ENCODE peak calls at places on chromosomes 1 and 21, in six cellular contexts. Q, C, I, S, B and L are unnamed samples.

GRCh38 chr1:224507771-224508523 is 73.3 kb upstream of the WDR26 start:
- DNase-seq in Q (no peak), C (peak), I (no peak), S (no peak), B (no peak), L (peak)

GRCh38 chr1:74205236-74205635 is 7.2 kb downstream of the FPGT start:
- DNase-seq in Q (no peak), C (peak), I (no peak), S (no peak), B (no peak), L (no peak)

GRCh38 chr21:17911628-17912027 is 92.5 kb upstream of the C21orf91 start:
- DNase-seq in Q (no peak), C (peak), I (no peak), S (no peak), B (no peak), L (no peak)

GRCh38 chr21:16264314-16264713 is 534.5 kb downstream of the USP25 start:
- DNase-seq in Q (no peak), C (no peak), I (no peak), S (no peak), B (no peak), L (no peak)

GRCh38 chr1:54081306-54082270 is 28.2 kb downstream of the TCEANC2 start:
- DNase-seq in Q (peak), C (peak), I (peak), S (peak), B (peak), L (peak)

GRCh38 chr21:34268493-34268892 is 95.3 kb upstream of the KCNE2 start:
- DNase-seq in Q (no peak), C (no peak), I (no peak), S (no peak), B (no peak), L (no peak)

GRCh38 chr1:3476666-3477065 is 22.2 kb downstream of the ARHGEF16 start:
- DNase-seq in Q (no peak), C (no peak), I (no peak), S (no peak), B (no peak), L (no peak)

GRCh38 chr1:246492611-246493245 is 14.4 kb downstream of the SMYD3 start:
- DNase-seq in Q (peak), C (peak), I (peak), S (no peak), B (peak), L (peak)

GRCh38 chr1:23756676-23757075 is 13.4 kb downstream of the ELOA start:
- DNase-seq in Q (no peak), C (peak), I (no peak), S (no peak), B (no peak), L (no peak)

GRCh38 chr1:7454052-7454815 is 316.9 kb upstream of the VAMP3 start:
- DNase-seq in Q (peak), C (peak), I (peak), S (no peak), B (peak), L (no peak)

GRCh38 chr1:6468729-6469461 is 2.9 kb upstream of the TNFRSF25 start:
- DNase-seq in Q (no peak), C (no peak), I (no peak), S (no peak), B (no peak), L (no peak)

GRCh38 chr1:78840447-78841251 is 165.9 kb downstream of the ADGRL4 start:
- DNase-seq in Q (no peak), C (peak), I (no peak), S (no peak), B (no peak), L (no peak)

GRCh38 chr1:104294259-104294658 is 544.6 kb downstream of the AMY1C start:
- DNase-seq in Q (no peak), C (no peak), I (no peak), S (no peak), B (no peak), L (no peak)

GRCh38 chr1:178232949-178233348 is 139.0 kb downstream of the RASAL2 start:
- DNase-seq in Q (no peak), C (no peak), I (no peak), S (no peak), B (no peak), L (peak)

GRCh38 chr1:41474490-41475271 is 9.8 kb downstream of the EDN2 start:
- DNase-seq in Q (no peak), C (peak), I (no peak), S (no peak), B (no peak), L (no peak)

GRCh38 chr1:183124259-183124658 is 61.8 kb upstream of the LAMC2 start:
- DNase-seq in Q (no peak), C (no peak), I (no peak), S (no peak), B (no peak), L (no peak)

GRCh38 chr1:233654667-233655432 is 40.9 kb downstream of the KCNK1 start:
- DNase-seq in Q (no peak), C (no peak), I (no peak), S (no peak), B (no peak), L (no peak)

GRCh38 chr1:236103646-236104218 is 38.6 kb upstream of the GPR137B start:
- DNase-seq in Q (peak), C (peak), I (peak), S (no peak), B (peak), L (no peak)

GRCh38 chr21:44423941-44424607 is 31.2 kb upstream of the LRRC3 start:
- DNase-seq in Q (no peak), C (no peak), I (peak), S (no peak), B (no peak), L (no peak)

GRCh38 chr1:93960641-93961147 is 51.5 kb upstream of the GCLM start:
- DNase-seq in Q (no peak), C (no peak), I (no peak), S (no peak), B (no peak), L (no peak)

GRCh38 chr1:55057956-55058298 is 18.6 kb downstream of the PCSK9 start:
- DNase-seq in Q (no peak), C (no peak), I (no peak), S (no peak), B (no peak), L (no peak)

GRCh38 chr21:41443562-41443961 is 17.5 kb downstream of the MX1 start:
- DNase-seq in Q (no peak), C (no peak), I (no peak), S (no peak), B (no peak), L (no peak)

GRCh38 chr21:45472445-45473365 is 67.7 kb downstream of the COL18A1 start:
- DNase-seq in Q (no peak), C (no peak), I (no peak), S (no peak), B (no peak), L (no peak)

GRCh38 chr1:245512181-245512888 is 357.6 kb downstream of the KIF26B start:
- DNase-seq in Q (no peak), C (peak), I (no peak), S (no peak), B (no peak), L (no peak)

GRCh38 chr1:220124542-220124941 is 30.6 kb downstream of the IARS2 start:
- DNase-seq in Q (no peak), C (peak), I (no peak), S (no peak), B (no peak), L (peak)

GRCh38 chr1:41573803-41574713 is 89.6 kb upstream of the EDN2 start:
- DNase-seq in Q (peak), C (peak), I (peak), S (peak), B (peak), L (peak)

GRCh38 chr21:14878971-14879370 is 185.8 kb downstream of the NRIP1 start:
- DNase-seq in Q (no peak), C (no peak), I (no peak), S (no peak), B (no peak), L (no peak)

GRCh38 chr1:204692852-204693356 is 7.4 kb upstream of the LRRN2 start:
- DNase-seq in Q (no peak), C (no peak), I (no peak), S (no peak), B (no peak), L (no peak)

GRCh38 chr1:35454616-35455015 is 102.6 kb downstream of the KIAA0319L start:
- DNase-seq in Q (no peak), C (peak), I (no peak), S (no peak), B (no peak), L (peak)

GRCh38 chr1:165288301-165289120 is 68.0 kb downstream of the LMX1A start:
- DNase-seq in Q (no peak), C (no peak), I (no peak), S (no peak), B (no peak), L (no peak)

GRCh38 chr1:165287781-165288180 is 68.7 kb downstream of the LMX1A start:
- DNase-seq in Q (no peak), C (no peak), I (no peak), S (no peak), B (no peak), L (no peak)

GRCh38 chr1:165289556-165289955 is 67.0 kb downstream of the LMX1A start:
- DNase-seq in Q (no peak), C (no peak), I (no peak), S (no peak), B (no peak), L (no peak)

GRCh38 chr1:165287329-165287728 is 69.2 kb downstream of the LMX1A start:
- DNase-seq in Q (no peak), C (no peak), I (no peak), S (no peak), B (no peak), L (no peak)

DNA sequence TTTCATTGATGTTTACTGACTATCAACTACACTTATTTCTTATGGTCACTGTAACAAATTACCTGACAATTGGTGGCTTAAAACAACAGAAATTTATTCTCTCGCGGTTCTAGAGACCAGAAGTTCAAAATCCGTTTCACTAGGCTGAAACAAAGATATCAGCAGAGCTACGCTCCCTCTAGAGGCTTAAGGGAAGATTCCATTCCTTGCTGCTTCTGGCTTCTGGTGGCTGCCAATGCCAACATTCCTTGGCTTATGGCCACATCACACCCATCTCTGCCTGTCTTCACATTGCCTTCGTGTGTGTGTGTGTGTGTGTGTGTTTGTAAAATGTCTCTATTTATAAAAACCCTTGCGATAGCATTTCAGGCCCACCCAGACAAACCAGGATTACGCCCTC is 66.4 kb downstream of the LMX1A start:
- DNase-seq in Q (no peak), C (peak), I (no peak), S (no peak), B (no peak), L (no peak)
- TF ChIP-seq CTCF in Q (no peak), C (no peak), I (no peak), S (no peak), B (no peak), L (no peak)

DNA sequence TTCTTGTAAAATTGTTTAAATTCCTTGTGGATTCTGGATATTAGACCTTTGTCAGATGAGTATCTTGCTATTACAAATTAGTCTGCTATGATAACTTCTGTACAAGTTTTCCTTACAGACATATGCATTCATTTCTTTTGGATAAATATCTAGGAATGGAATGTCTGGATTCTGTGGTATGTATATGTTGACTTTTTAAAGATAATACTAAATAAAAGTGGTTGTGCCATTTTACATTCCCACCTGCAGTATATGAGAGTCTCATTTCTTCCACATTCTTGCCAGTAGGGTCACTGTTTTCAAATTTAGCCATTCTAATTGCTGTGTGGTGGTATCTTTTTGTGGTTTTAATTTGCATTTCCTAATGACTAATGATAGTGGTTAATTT is 53.9 kb downstream of the SYDE2 start:
- DNase-seq in Q (no peak), C (peak), I (no peak), S (no peak), B (no peak), L (no peak)
- TF ChIP-seq CTCF in Q (no peak), C (peak), I (no peak), S (no peak), B (peak), L (no peak)

GRCh38 chr1:157626099-157626498 is 28.2 kb upstream of the FCRL4 start:
- DNase-seq in Q (no peak), C (no peak), I (no peak), S (peak), B (peak), L (no peak)
- TF ChIP-seq CTCF in Q (peak), C (peak), I (no peak), S (peak), B (no peak), L (no peak)

GRCh38 chr1:91546876-91547275 is 46.2 kb downstream of the CDC7 start:
- DNase-seq in Q (no peak), C (no peak), I (no peak), S (no peak), B (no peak), L (no peak)
- TF ChIP-seq CTCF in Q (no peak), C (no peak), I (no peak), S (no peak), B (no peak), L (no peak)

GRCh38 chr1:150514913-150515327 is 632 bp upstream of the FALEC start:
- DNase-seq in Q (no peak), C (no peak), I (no peak), S (no peak), B (no peak), L (no peak)

GRCh38 chr1:150512846-150513245 is 2.7 kb upstream of the FALEC start:
- DNase-seq in Q (no peak), C (no peak), I (no peak), S (no peak), B (no peak), L (no peak)

GRCh38 chr1:150511985-150512660 is 3.4 kb upstream of the FALEC start:
- DNase-seq in Q (no peak), C (no peak), I (no peak), S (no peak), B (no peak), L (no peak)

GRCh38 chr1:150514260-150514659 is 1.3 kb upstream of the FALEC start:
- DNase-seq in Q (no peak), C (no peak), I (no peak), S (no peak), B (no peak), L (no peak)

DNA sequence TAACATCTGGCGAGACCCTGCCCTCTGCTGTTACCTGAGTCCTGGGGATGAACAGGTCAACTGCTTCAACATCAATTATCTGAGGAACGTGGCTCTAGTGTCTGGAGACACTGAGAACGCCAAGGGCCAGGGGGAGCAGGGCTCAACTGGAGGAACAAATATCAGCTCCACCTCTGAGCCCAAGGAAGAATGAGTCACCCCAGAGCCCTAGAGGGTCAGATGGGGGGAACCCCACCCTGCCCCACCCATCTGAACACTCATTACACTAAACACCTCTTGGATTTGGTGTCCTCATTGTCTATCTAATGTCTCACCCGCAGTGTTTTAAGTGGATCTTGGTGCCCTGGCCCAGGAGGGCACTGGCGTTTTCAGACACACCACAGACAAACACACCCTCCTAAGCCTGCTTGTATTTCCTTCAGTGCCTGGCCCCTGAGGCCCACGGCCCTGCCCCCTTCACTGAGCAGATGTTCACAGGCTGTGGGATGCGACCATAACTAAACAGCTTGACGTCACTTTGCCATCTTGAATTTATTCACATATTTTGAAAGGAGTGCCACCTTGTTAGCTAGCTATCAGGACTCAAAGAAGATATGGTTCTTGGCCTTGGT is 2.2 kb upstream of the FALEC start:
- DNase-seq in Q (no peak), C (no peak), I (no peak), S (no peak), B (no peak), L (no peak)
- TF ChIP-seq CTCF in Q (no peak), C (no peak), I (no peak), S (no peak), B (no peak), L (no peak)

GRCh38 chr1:92043621-92044020 is 13.8 kb downstream of the EPHX4 start:
- DNase-seq in Q (no peak), C (no peak), I (no peak), S (no peak), B (no peak), L (no peak)

GRCh38 chr1:92037400-92037799 is 7.6 kb downstream of the EPHX4 start:
- DNase-seq in Q (no peak), C (no peak), I (no peak), S (no peak), B (no peak), L (no peak)

GRCh38 chr1:92040971-92041370 is 11.2 kb downstream of the EPHX4 start:
- DNase-seq in Q (no peak), C (no peak), I (no peak), S (no peak), B (no peak), L (no peak)

GRCh38 chr1:92038695-92039346 is 9.0 kb downstream of the EPHX4 start:
- DNase-seq in Q (no peak), C (no peak), I (no peak), S (no peak), B (no peak), L (no peak)
- TF ChIP-seq CTCF in Q (no peak), C (no peak), I (no peak), S (no peak), B (no peak), L (no peak)

DNA sequence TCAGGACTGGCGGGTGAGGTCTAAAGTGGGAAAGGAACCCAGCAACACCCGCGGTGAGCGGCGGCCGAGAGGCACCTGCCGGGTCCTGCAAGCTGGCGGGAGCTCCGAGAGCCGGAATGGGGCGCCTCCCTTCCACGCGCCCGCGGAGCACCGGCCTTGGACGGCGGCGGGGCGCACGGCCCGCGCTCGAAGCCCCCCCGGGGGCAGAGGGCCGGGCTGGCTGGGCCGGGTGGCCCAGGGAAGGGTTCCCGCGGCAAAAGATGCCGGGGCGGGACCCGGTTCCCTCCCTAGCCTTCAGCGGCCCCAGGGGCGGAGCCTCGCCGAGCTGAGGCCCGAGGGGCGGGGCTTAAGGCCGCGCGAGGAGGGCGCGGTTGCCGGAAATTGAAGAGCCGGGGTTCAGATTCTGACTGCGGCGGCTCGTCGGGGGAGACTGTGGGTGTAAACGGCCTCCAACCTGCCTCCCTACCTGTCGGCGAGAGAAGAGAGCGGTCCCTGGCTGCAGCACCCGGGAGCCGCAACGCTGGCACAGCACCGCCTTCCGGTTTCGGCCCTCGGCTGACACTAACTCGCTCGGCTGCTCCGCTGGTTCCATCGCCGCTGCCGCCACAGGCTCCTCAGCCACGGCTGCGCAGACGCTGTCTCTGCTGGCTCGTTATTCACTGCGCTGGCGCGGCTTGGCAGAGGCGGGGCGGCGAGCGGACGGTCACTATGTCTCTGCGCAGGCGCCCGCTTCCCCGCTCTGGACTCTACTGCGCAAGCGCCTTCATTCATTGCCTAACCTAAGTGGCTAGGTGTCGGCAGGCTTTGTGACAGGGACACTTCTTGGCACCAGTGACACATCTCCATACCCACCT is at the start of gene RABIF:
- DNase-seq in Q (peak), C (peak), I (peak), S (peak), B (peak), L (peak)
- TF ChIP-seq CTCF in Q (no peak), C (peak), I (no peak), S (no peak), B (no peak), L (peak)

DNA sequence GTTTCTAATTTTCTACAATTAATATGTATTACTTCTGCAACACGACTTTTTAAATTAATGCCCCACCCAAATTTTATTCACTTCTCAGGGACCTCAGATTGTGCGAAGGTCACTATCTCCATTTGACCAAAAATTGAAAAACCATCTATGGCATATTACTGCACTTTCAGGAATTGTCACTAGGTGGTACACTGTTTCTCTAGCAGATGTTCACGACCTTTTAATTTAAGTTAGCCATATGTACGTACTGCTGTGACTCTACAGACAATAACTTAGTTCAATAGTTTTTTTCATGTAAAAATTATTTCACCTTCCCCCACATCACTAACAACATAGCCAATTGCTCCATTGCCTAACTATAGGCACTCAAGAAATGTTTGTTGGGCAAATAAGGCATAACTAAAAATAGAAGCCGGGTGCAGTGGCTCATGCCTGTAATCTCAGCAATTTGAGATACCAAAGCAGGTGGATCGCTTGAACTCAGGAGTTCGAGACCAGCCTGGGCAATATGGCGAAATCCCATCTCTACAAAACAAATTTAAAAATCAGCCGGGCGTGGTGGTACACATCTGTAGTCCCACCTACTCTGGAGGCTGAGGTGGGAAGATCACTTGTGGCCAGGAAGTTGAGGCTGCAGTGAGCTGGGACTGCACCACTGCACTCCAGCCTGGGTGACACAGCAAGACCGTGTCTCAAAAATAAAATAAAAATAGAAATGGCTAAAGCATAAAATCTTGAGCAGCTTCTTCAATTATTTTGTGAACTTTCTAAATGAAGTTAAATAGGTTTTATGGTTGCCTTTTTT is 75.7 kb upstream of the PKN2 start:
- DNase-seq in Q (no peak), C (peak), I (no peak), S (no peak), B (peak), L (no peak)
- TF ChIP-seq CTCF in Q (no peak), C (peak), I (peak), S (no peak), B (peak), L (peak)